ENCODE peak calls at places on chromosomes 3 and 15, in four cellular contexts. X is NCI-H748 treated with DMSO at 0.1 percent for 48 hours, H is AG04450, R is GM18507. M is an unnamed sample.

GRCh38 chr3:108387065-108387464 is 90.7 kb downstream of the HHLA2 start:
- DNase-seq in X (no peak), H (no peak), R (no peak), M (no peak)

GRCh38 chr3:55296781-55297180 is 190.3 kb downstream of the WNT5A start:
- DNase-seq in X (no peak), H (no peak), R (no peak), M (no peak)

GRCh38 chr15:22968356-22968755 is 11.8 kb downstream of the CYFIP1 start:
- DNase-seq in X (no peak), H (peak; percentile 78), R (no peak), M (peak; percentile 13)

GRCh38 chr15:70258369-70259029 is 160.8 kb upstream of the TLE3 start:
- DNase-seq in X (no peak), H (no peak), R (no peak), M (no peak)

GRCh38 chr15:89143503-89144162 is 55.4 kb downstream of the ABHD2 start:
- DNase-seq in X (no peak), H (peak; percentile 75), R (no peak), M (peak; percentile 20)

GRCh38 chr15:36363335-36363734 is 216.1 kb upstream of the CDIN1 start:
- DNase-seq in X (no peak), H (no peak), R (no peak), M (no peak)

GRCh38 chr3:188153498-188153948 is 434 bp upstream of the LPP start:
- DNase-seq in X (peak; percentile 1), H (peak; percentile 94), R (no peak), M (peak; percentile 89)

GRCh38 chr15:88834211-88834812 is 31.1 kb downstream of the ACAN start:
- DNase-seq in X (no peak), H (no peak), R (no peak), M (peak; percentile 49)

GRCh38 chr15:81516012-81516411 is 142.0 kb upstream of the TMC3 start:
- DNase-seq in X (no peak), H (no peak), R (no peak), M (no peak)

GRCh38 chr3:138440137-138440536 is 5.7 kb downstream of the ESYT3 start:
- DNase-seq in X (no peak), H (no peak), R (no peak), M (no peak)

GRCh38 chr3:128787256-128788253 is 61.6 kb downstream of the RAB7A start:
- DNase-seq in X (no peak), H (no peak), R (no peak), M (no peak)

GRCh38 chr3:134189848-134190247 is 60.8 kb downstream of the RYK start:
- DNase-seq in X (no peak), H (no peak), R (no peak), M (no peak)

GRCh38 chr3:132445812-132446211 is 28.5 kb downstream of the DNAJC13 start:
- DNase-seq in X (no peak), H (no peak), R (no peak), M (no peak)

M was measured in adrenal gland.